ENCODE peak calls at places on chromosomes 2 and 18, in four cellular contexts. One of them, this sample, is unnamed.

GRCh38 chr2:237181844-237182243 is 96.2 kb downstream of the COPS8 start:
- DNase-seq in right cardiac atrium: no peak
- DNase-seq in NCI-H82: no peak
- DNase-seq in NCI-H524: no peak
- DNase-seq in this sample: no peak

GRCh38 chr2:121530210-121530562 is 494 bp upstream of the RNU4ATAC start:
- DNase-seq in right cardiac atrium: peak
- DNase-seq in NCI-H82: peak
- DNase-seq in NCI-H524: peak
- DNase-seq in this sample: peak

GRCh38 chr18:11523809-11524208 is 85.6 kb upstream of the SLC35G4 start:
- DNase-seq in right cardiac atrium: no peak
- DNase-seq in NCI-H82: no peak
- DNase-seq in NCI-H524: no peak
- DNase-seq in this sample: no peak

GRCh38 chr2:119402106-119402505 is 29.5 kb upstream of the TMEM37 start:
- DNase-seq in right cardiac atrium: no peak
- DNase-seq in NCI-H82: no peak
- DNase-seq in NCI-H524: no peak
- DNase-seq in this sample: no peak

GRCh38 chr2:152359573-152360363 is 24.8 kb downstream of the FMNL2 start:
- DNase-seq in right cardiac atrium: peak
- DNase-seq in NCI-H82: no peak
- DNase-seq in NCI-H524: no peak
- DNase-seq in this sample: no peak

GRCh38 chr2:219803294-219803693 is 175.9 kb downstream of the SLC4A3 start:
- DNase-seq in right cardiac atrium: no peak
- DNase-seq in NCI-H82: no peak
- DNase-seq in NCI-H524: no peak
- DNase-seq in this sample: no peak

GRCh38 chr18:24534271-24534670 is 73.8 kb downstream of the HRH4 start:
- DNase-seq in right cardiac atrium: no peak
- DNase-seq in NCI-H82: peak
- DNase-seq in NCI-H524: peak
- DNase-seq in this sample: no peak

GRCh38 chr18:35088931-35089330 is 47.7 kb downstream of the MAPRE2 start:
- DNase-seq in right cardiac atrium: no peak
- DNase-seq in NCI-H82: no peak
- DNase-seq in NCI-H524: no peak
- DNase-seq in this sample: no peak

GRCh38 chr2:34012728-34013302 is 413.7 kb upstream of the FAM98A start:
- DNase-seq in right cardiac atrium: peak
- DNase-seq in NCI-H82: peak
- DNase-seq in NCI-H524: peak
- DNase-seq in this sample: peak

GRCh38 chr2:46175409-46175808 is 121.8 kb upstream of the EPAS1 start:
- DNase-seq in right cardiac atrium: no peak
- DNase-seq in NCI-H82: no peak
- DNase-seq in NCI-H524: no peak
- DNase-seq in this sample: no peak

This sample was measured in left ventricle myocardium superior.